ENCODE peak calls at places on chromosome 14, in nine cellular contexts. One of them, this sample, is unnamed.
A peak's percentile ranks its signal among the peaks of the same experiment; 100 is the strongest.

GRCh38 chr14:32608880-32609279 is 279.8 kb downstream of the AKAP6 start:
- DNase-seq in progenitor cell of endocrine pancreas: no peak
- DNase-seq in fibroblast of the aortic adventitia: peak; percentile 67
- DNase-seq in amniotic stem cell: no peak
- DNase-seq in GOT3: no peak
- DNase-seq in T-helper 2 cell treated with Interferon-gamma antibody and Interleukin-4, amounts not matched to agents 5 μg/mL and 100 μg/mL, for 36 hours: no peak
- DNase-seq in T-helper 17 cell: no peak
- DNase-seq in posterior vena cava: no peak
- DNase-seq in A549: no peak
- DNase-seq in this sample: no peak

GRCh38 chr14:90194706-90195105 is 61.6 kb upstream of the PSMC1 start:
- DNase-seq in progenitor cell of endocrine pancreas: no peak
- DNase-seq in fibroblast of the aortic adventitia: no peak
- DNase-seq in amniotic stem cell: no peak
- DNase-seq in GOT3: no peak
- DNase-seq in T-helper 2 cell treated with Interferon-gamma antibody and Interleukin-4, amounts not matched to agents 5 μg/mL and 100 μg/mL, for 36 hours: no peak
- DNase-seq in T-helper 17 cell: no peak
- DNase-seq in posterior vena cava: no peak
- DNase-seq in A549: no peak
- DNase-seq in this sample: no peak

GRCh38 chr14:58082491-58083098 is 69.4 kb downstream of the ARMH4 start:
- DNase-seq in progenitor cell of endocrine pancreas: no peak
- DNase-seq in fibroblast of the aortic adventitia: peak; percentile 91
- DNase-seq in amniotic stem cell: peak; percentile 69
- DNase-seq in GOT3: no peak
- DNase-seq in T-helper 2 cell treated with Interferon-gamma antibody and Interleukin-4, amounts not matched to agents 5 μg/mL and 100 μg/mL, for 36 hours: no peak
- DNase-seq in T-helper 17 cell: no peak
- DNase-seq in posterior vena cava: no peak
- DNase-seq in A549: peak; percentile 74
- DNase-seq in this sample: no peak

GRCh38 chr14:49250109-49250508 is 336.1 kb downstream of the RPS29 start:
- DNase-seq in progenitor cell of endocrine pancreas: no peak
- DNase-seq in fibroblast of the aortic adventitia: peak; percentile 1
- DNase-seq in amniotic stem cell: no peak
- DNase-seq in GOT3: no peak
- DNase-seq in T-helper 2 cell treated with Interferon-gamma antibody and Interleukin-4, amounts not matched to agents 5 μg/mL and 100 μg/mL, for 36 hours: no peak
- DNase-seq in T-helper 17 cell: no peak
- DNase-seq in posterior vena cava: no peak
- DNase-seq in A549: no peak
- DNase-seq in this sample: no peak

GRCh38 chr14:31320216-31320615 is 100.1 kb downstream of the HEATR5A start:
- DNase-seq in progenitor cell of endocrine pancreas: no peak
- DNase-seq in fibroblast of the aortic adventitia: no peak
- DNase-seq in amniotic stem cell: no peak
- DNase-seq in GOT3: no peak
- DNase-seq in T-helper 2 cell treated with Interferon-gamma antibody and Interleukin-4, amounts not matched to agents 5 μg/mL and 100 μg/mL, for 36 hours: no peak
- DNase-seq in T-helper 17 cell: no peak
- DNase-seq in posterior vena cava: no peak
- DNase-seq in A549: no peak
- DNase-seq in this sample: no peak

GRCh38 chr14:102033241-102033640 is 53.6 kb downstream of the HSP90AA1 start:
- DNase-seq in progenitor cell of endocrine pancreas: no peak
- DNase-seq in fibroblast of the aortic adventitia: no peak
- DNase-seq in amniotic stem cell: no peak
- DNase-seq in GOT3: no peak
- DNase-seq in T-helper 2 cell treated with Interferon-gamma antibody and Interleukin-4, amounts not matched to agents 5 μg/mL and 100 μg/mL, for 36 hours: no peak
- DNase-seq in T-helper 17 cell: no peak
- DNase-seq in posterior vena cava: no peak
- DNase-seq in A549: no peak
- DNase-seq in this sample: no peak

GRCh38 chr14:100192250-100192671 is 32.8 kb upstream of the DEGS2 start:
- DNase-seq in progenitor cell of endocrine pancreas: peak; percentile 26
- DNase-seq in fibroblast of the aortic adventitia: no peak
- DNase-seq in amniotic stem cell: no peak
- DNase-seq in GOT3: no peak
- DNase-seq in T-helper 2 cell treated with Interferon-gamma antibody and Interleukin-4, amounts not matched to agents 5 μg/mL and 100 μg/mL, for 36 hours: no peak
- DNase-seq in T-helper 17 cell: no peak
- DNase-seq in posterior vena cava: no peak
- DNase-seq in A549: no peak
- DNase-seq in this sample: peak; percentile 70

GRCh38 chr14:86038401-86038985 is 508.5 kb downstream of the FLRT2 start:
- DNase-seq in progenitor cell of endocrine pancreas: peak; percentile 33
- DNase-seq in fibroblast of the aortic adventitia: peak; percentile 53
- DNase-seq in amniotic stem cell: no peak
- DNase-seq in GOT3: no peak
- DNase-seq in T-helper 2 cell treated with Interferon-gamma antibody and Interleukin-4, amounts not matched to agents 5 μg/mL and 100 μg/mL, for 36 hours: no peak
- DNase-seq in T-helper 17 cell: peak; percentile 5
- DNase-seq in posterior vena cava: no peak
- DNase-seq in A549: peak; percentile 41
- DNase-seq in this sample: no peak

GRCh38 chr14:74882103-74882920 is 596 bp downstream of the DLST start:
- DNase-seq in progenitor cell of endocrine pancreas: no peak
- DNase-seq in fibroblast of the aortic adventitia: peak; percentile 63
- DNase-seq in amniotic stem cell: peak; percentile 34
- DNase-seq in GOT3: no peak
- DNase-seq in T-helper 2 cell treated with Interferon-gamma antibody and Interleukin-4, amounts not matched to agents 5 μg/mL and 100 μg/mL, for 36 hours: no peak
- DNase-seq in T-helper 17 cell: peak; percentile 33
- DNase-seq in posterior vena cava: peak; percentile 88
- DNase-seq in A549: peak; percentile 24
- DNase-seq in this sample: peak; percentile 73

GRCh38 chr14:38944691-38945090 is 158.3 kb downstream of the SEC23A start:
- DNase-seq in progenitor cell of endocrine pancreas: no peak
- DNase-seq in fibroblast of the aortic adventitia: peak; percentile 16
- DNase-seq in amniotic stem cell: no peak
- DNase-seq in GOT3: no peak
- DNase-seq in T-helper 2 cell treated with Interferon-gamma antibody and Interleukin-4, amounts not matched to agents 5 μg/mL and 100 μg/mL, for 36 hours: no peak
- DNase-seq in T-helper 17 cell: no peak
- DNase-seq in posterior vena cava: no peak
- DNase-seq in A549: no peak
- DNase-seq in this sample: no peak

GRCh38 chr14:94458558-94459200 is 6.1 kb upstream of the SERPINA11 start:
- DNase-seq in progenitor cell of endocrine pancreas: no peak
- DNase-seq in fibroblast of the aortic adventitia: peak; percentile 47
- DNase-seq in amniotic stem cell: no peak
- DNase-seq in GOT3: no peak
- DNase-seq in T-helper 2 cell treated with Interferon-gamma antibody and Interleukin-4, amounts not matched to agents 5 μg/mL and 100 μg/mL, for 36 hours: no peak
- DNase-seq in T-helper 17 cell: no peak
- DNase-seq in posterior vena cava: no peak
- DNase-seq in A549: no peak
- DNase-seq in this sample: no peak